ENCODE peak calls at places on chromosomes 1 and 21, in four cellular contexts. N is cardiac fibroblast, O is HL-60, B is hepatocyte. I is an unnamed sample.

GRCh38 chr1:165129568-165130164 is 226.8 kb downstream of the LMX1A start:
- DNase-seq in B (peak), N (peak), O (no peak), I (peak)

GRCh38 chr1:8078176-8078671 is 52.1 kb upstream of the ERRFI1 start:
- DNase-seq in O (no peak), N (peak), B (peak), I (peak)

GRCh38 chr1:12451560-12451900 is 166.5 kb downstream of the DHRS3 start:
- DNase-seq in O (no peak), B (no peak), N (no peak), I (no peak)

GRCh38 chr1:97806336-97806735 is 114.5 kb downstream of the DPYD start:
- DNase-seq in N (no peak), O (no peak), B (no peak), I (no peak)

GRCh38 chr1:43276673-43277072 is 6.9 kb downstream of the TMEM125 start:
- DNase-seq in N (no peak), O (no peak), B (peak), I (no peak)

GRCh38 chr1:166327886-166328285 is 161.1 kb upstream of the FAM78B start:
- DNase-seq in B (no peak), N (no peak), O (no peak), I (no peak)

GRCh38 chr1:90335566-90335965 is 340.7 kb downstream of the ZNF326 start:
- DNase-seq in N (no peak), O (no peak), B (no peak), I (no peak)

GRCh38 chr21:35963920-35964451 is 96.3 kb downstream of the SETD4 start:
- DNase-seq in O (no peak), B (no peak), N (no peak), I (no peak)

GRCh38 chr1:45331436-45332345 is 5.0 kb downstream of the HPDL start:
- DNase-seq in N (no peak), O (no peak), B (no peak), I (no peak)

GRCh38 chr1:183783896-183784637 is 20.9 kb upstream of the RGL1 start:
- DNase-seq in N (peak), B (peak), O (no peak), I (peak)

GRCh38 chr1:184771190-184771691 is 16.6 kb upstream of the EDEM3 start:
- DNase-seq in B (no peak), O (no peak), N (no peak), I (no peak)

GRCh38 chr1:12472798-12473551 is 145.0 kb downstream of the DHRS3 start:
- DNase-seq in N (no peak), B (peak), O (no peak), I (no peak)

GRCh38 chr1:209202826-209203439 is 380.6 kb upstream of the CAMK1G start:
- DNase-seq in N (peak), B (peak), O (peak), I (peak)

GRCh38 chr1:211258310-211258755 is 833 bp upstream of the RCOR3 start:
- DNase-seq in N (peak), O (peak), B (peak), I (peak)

GRCh38 chr21:42567181-42567560 is 53.5 kb downstream of the SLC37A1 start:
- DNase-seq in B (no peak), O (no peak), N (no peak), I (no peak)

GRCh38 chr1:164709108-164709507 is 150.1 kb downstream of the PBX1 start:
- DNase-seq in O (no peak), N (no peak), B (no peak), I (no peak)

GRCh38 chr1:17419626-17420328 is 19.7 kb downstream of the RCC2 start:
- DNase-seq in O (no peak), N (peak), B (peak), I (no peak)

DNA sequence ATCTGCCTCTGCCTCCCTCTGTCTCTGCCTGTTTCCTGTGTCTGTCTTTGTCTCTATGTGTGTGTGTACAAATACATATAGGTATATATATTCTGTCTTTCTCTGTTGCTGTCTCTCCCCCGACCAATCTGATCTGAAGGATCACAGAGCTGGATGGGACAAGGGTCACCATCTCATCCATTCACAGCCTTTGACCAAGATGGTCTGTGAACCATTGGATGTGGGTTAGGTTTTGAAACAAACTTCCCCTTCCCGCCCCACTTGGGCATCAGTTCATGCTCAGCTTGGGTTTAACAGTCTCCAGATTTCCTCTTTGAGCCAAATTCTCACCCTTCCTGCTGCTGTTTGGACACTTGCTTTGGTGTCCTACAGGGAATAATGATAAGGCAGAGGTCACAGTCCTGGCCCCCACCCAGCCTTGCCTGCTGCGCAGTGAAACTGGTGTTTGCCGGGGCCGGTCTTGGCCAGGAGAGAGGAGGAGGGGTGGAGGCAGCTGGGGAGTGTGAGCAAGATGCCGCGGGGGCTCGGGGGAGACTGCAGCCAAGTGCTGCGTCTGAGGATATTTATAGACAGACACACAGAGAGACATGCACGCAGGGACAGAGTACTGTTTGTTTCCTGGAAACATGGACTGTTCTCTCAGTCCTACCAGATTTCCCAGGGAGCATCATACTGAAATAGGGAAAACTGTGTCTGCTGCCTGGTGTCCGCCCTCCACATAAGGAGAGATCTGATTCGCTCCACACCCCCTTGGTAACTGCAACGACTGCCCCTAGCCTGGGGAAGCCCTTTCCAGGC is 27.0 kb upstream of the BTG2 start:
- DNase-seq in B (peak), N (peak), O (no peak), I (peak)
- H3K4me3 ChIP-seq in B (no peak), N (peak), O (no peak), I (peak)

GRCh38 chr21:33064623-33064996 is 5.3 kb upstream of the OLIG1 start:
- DNase-seq in N (no peak), B (no peak), O (no peak), I (no peak)
- H3K4me3 ChIP-seq in N (no peak), B (no peak), O (no peak), I (no peak)

DNA sequence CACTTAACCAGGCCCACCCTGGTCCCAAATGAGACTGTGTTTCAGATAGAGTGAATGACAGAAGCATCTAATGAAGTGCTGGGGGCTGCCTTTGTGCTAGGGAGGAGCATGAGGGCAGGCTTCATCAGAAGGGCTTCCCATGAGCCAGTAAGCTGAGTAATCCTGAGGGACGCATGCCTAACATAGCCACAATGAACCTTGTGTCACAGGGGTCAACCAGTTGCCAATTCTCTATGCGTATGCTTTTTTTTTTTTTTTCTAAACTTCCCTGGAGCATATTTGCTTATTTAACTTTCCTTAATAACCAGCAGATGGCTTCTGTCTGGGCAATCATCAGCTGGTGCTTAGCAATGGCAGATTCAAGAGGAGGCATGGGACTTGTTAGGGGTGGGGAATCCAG is 25.5 kb upstream of the CYP2J2 start:
- DNase-seq in O (no peak), N (no peak), B (no peak), I (no peak)
- H3K4me3 ChIP-seq in O (no peak), N (no peak), B (no peak), I (no peak)

GRCh38 chr1:82932727-82933126 is 1066.2 kb downstream of the TTLL7 start:
- DNase-seq in O (no peak), N (no peak), B (no peak), I (no peak)

GRCh38 chr1:82934069-82934468 is 1064.9 kb downstream of the TTLL7 start:
- DNase-seq in O (no peak), N (no peak), B (no peak), I (no peak)

GRCh38 chr1:82931051-82931450 is 1067.9 kb downstream of the TTLL7 start:
- DNase-seq in N (peak), O (no peak), B (no peak), I (no peak)

GRCh38 chr1:82927753-82928152 is 1071.2 kb downstream of the TTLL7 start:
- DNase-seq in N (no peak), O (no peak), B (peak), I (no peak)

GRCh38 chr1:82932207-82932606 is 1066.7 kb downstream of the TTLL7 start:
- DNase-seq in N (no peak), O (no peak), B (no peak), I (no peak)
- H3K4me3 ChIP-seq in N (no peak), O (no peak), B (no peak), I (no peak)

DNA sequence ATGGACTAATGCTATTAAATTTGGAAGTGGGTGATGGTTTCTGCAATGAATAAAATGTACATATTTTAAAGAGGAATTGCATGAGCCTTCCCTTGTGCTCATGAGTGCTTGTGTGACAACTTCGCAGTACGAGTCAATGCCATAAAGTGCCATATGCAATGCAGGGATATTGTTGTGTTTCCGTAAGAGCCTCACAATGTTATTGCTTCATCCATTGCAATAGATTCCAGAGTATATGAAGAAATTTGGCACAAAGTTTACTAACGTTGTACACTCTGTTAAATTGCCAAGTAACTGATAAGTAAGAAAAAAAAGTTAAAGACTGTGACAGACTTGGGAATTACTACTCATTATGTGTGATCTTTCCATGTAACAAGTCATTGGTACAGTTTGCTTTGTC is 22.3 kb downstream of the BTG3 start:
- DNase-seq in O (no peak), N (peak), B (no peak), I (peak)
- H3K4me3 ChIP-seq in O (no peak), N (no peak), B (no peak), I (no peak)

DNA sequence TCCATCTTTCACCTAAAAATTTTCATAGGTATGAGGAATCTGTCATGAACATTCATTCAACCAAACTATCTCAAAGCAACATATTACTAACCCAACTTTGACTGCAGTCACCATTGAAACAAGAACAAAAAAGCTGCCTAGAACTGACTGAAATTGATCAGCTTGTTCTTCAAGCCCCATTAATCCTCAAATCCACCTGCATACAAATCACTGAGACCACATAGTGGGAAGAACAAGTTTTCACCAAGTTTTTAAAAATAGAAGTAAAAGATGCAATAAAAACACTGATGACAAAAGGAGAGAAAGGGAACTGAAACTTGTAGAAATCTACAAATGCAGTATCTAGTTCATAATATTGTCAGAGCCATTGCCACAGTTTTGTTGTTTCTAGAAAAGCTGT is 6.1 kb downstream of the SORT1 start:
- DNase-seq in N (no peak), O (no peak), B (no peak), I (no peak)
- H3K4me3 ChIP-seq in N (no peak), O (no peak), B (no peak), I (no peak)

GRCh38 chr1:197920345-197921117 is 3.4 kb downstream of the LHX9 start:
- DNase-seq in N (no peak), B (no peak), O (no peak), I (no peak)
- H3K4me3 ChIP-seq in N (no peak), B (no peak), O (no peak), I (no peak)

GRCh38 chr1:198717510-198717909 is 78.7 kb downstream of the PTPRC start:
- DNase-seq in B (no peak), N (no peak), O (no peak), I (no peak)
- H3K4me3 ChIP-seq in B (no peak), N (no peak), O (no peak), I (no peak)

I was measured in skeletal muscle cell.